ENCODE peak calls at places on chromosomes 6 and 20, in nine cellular contexts. Z, H, P, W, Y, G, A, L and T are unnamed samples.

GRCh38 chr6:89596484-89596883 is 42.1 kb downstream of the LYRM2 start:
- DNase-seq in L (no peak), A (no peak), G (no peak), H (no peak), W (no peak), Y (no peak), P (no peak), Z (no peak), T (peak; percentile 39)

GRCh38 chr6:39217177-39217864 is 12.0 kb downstream of the KCNK5 start:
- DNase-seq in L (no peak), W (no peak), Z (peak; percentile 51), A (peak; percentile 83), H (no peak), P (peak; percentile 39), G (no peak), Y (no peak), T (peak; percentile 17)

GRCh38 chr6:142845624-142846458 is 99.1 kb downstream of the HIVEP2 start:
- DNase-seq in G (peak; percentile 83), P (no peak), H (peak; percentile 91), Z (peak; percentile 84), Y (peak; percentile 78), A (peak; percentile 91), W (peak; percentile 61), L (peak; percentile 70), T (peak; percentile 71)

GRCh38 chr20:38246357-38247165 is 14.0 kb downstream of the KIAA1755 start:
- DNase-seq in P (no peak), A (no peak), Y (peak; percentile 28), L (no peak), Z (no peak), W (no peak), G (no peak), H (peak; percentile 92), T (no peak)

GRCh38 chr6:108071736-108072276 is 2.7 kb downstream of the OSTM1 start:
- DNase-seq in W (no peak), L (no peak), A (no peak), P (no peak), Z (no peak), Y (no peak), G (no peak), H (no peak), T (no peak)

GRCh38 chr20:47428851-47429336 is 72.4 kb upstream of the ZMYND8 start:
- DNase-seq in L (no peak), Z (no peak), H (no peak), Y (no peak), P (no peak), G (no peak), W (no peak), A (no peak), T (no peak)

GRCh38 chr20:18513208-18513607 is 5.5 kb downstream of the SEC23B start:
- DNase-seq in Y (no peak), W (no peak), H (no peak), P (no peak), Z (no peak), A (no peak), L (no peak), G (no peak), T (no peak)

GRCh38 chr6:364609-365540 is 26.7 kb upstream of the IRF4 start:
- DNase-seq in W (no peak), H (peak; percentile 63), G (no peak), Z (no peak), A (no peak), P (no peak), L (no peak), Y (no peak), T (no peak)

GRCh38 chr6:116386581-116387299 is 16.0 kb downstream of the DSE start:
- DNase-seq in L (no peak), H (no peak), W (no peak), P (peak; percentile 9), Y (no peak), Z (no peak), A (no peak), G (no peak), T (peak; percentile 32)

GRCh38 chr20:54040528-54040927 is 29.9 kb downstream of the BCAS1 start:
- DNase-seq in P (no peak), Y (no peak), H (no peak), W (no peak), Z (no peak), L (no peak), G (no peak), A (no peak), T (peak; percentile 16)

GRCh38 chr20:50726955-50727791 is 4.2 kb upstream of the PARD6B start:
- DNase-seq in L (no peak), P (no peak), H (no peak), G (no peak), W (no peak), Z (no peak), A (no peak), Y (no peak), T (no peak)

GRCh38 chr6:34189806-34190503 is 44.1 kb upstream of the GRM4 start:
- DNase-seq in P (no peak), G (peak; percentile 63), A (no peak), W (peak; percentile 72), Z (no peak), Y (no peak), L (no peak), H (no peak), T (no peak)

GRCh38 chr6:64146094-64146493 is 510.5 kb downstream of the PHF3 start:
- DNase-seq in W (no peak), L (no peak), G (no peak), H (no peak), Y (no peak), P (no peak), Z (no peak), A (no peak), T (no peak)

GRCh38 chr6:137044366-137045220 is at the start of gene IL20RA:
- DNase-seq in P (peak; percentile 4), Z (peak; percentile 54), W (no peak), Y (no peak), H (peak; percentile 69), L (peak; percentile 87), A (no peak), G (no peak), T (no peak)

GRCh38 chr6:150395388-150396009 is 26.7 kb downstream of the IYD start:
- DNase-seq in W (peak; percentile 34), A (peak; percentile 65), Y (no peak), G (no peak), H (no peak), P (peak; percentile 47), L (peak; percentile 43), Z (no peak), T (peak; percentile 82)

GRCh38 chr6:160260283-160261119 is 1.9 kb upstream of the SLC22A2 start:
- DNase-seq in A (no peak), H (no peak), G (no peak), P (no peak), W (no peak), Z (no peak), L (no peak), Y (no peak), T (no peak)

DNA sequence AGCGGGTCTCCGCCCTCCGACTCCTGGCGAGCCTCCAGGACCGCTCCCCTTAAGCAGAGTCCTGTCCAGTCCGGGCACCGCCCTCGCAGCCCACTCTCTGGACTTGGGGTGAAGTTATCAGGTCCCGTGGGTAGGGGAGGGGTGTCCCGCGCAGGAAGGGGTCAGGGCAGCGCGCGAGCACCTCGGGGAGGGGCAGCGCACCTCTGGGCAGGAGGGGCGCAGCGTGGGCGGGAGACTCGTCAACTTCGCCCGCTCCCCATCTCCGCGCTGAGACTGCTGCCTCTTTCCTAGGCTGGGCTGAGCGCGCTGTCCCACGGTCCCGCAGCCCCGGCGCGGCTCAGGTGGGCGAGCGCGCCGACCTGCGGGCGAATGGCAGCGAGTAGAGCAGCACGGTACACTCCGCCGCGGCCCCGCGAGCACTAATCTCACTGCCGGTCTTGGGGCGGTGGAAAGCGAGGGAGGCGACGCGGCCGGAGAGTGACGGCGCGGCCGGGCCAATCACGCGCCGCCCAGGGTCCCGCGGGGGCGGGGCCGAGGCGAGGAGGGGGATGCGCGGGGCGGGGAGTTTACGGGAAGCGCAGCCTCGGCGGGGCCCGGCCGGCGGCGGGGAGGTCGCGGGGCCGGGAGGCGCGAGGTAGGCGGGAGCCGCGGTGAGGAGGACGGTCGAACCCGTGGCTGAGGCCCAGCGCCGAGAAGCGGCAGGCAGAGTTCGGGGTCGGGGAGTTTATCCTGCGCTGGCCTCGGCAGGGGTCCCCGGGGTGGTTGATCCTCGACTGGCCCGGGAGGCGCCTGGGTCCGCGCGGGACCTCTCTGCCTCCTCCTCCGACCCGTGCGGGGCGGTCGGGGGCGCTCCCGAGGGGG is at the start of gene MAN1A1:
- DNase-seq in G (peak; percentile 93), Z (peak; percentile 90), W (peak; percentile 91), Y (peak; percentile 88), L (peak; percentile 99), H (peak; percentile 96), A (peak; percentile 92), P (peak; percentile 62), T (peak; percentile 82)
- H3K27ac ChIP-seq in G (peak within 1 kb of the TSS; percentile 99), Z (peak within 1 kb of the TSS; percentile 96), W (peak within 1 kb of the TSS; percentile 94), Y (peak within 1 kb of the TSS; percentile 93), L (peak within 1 kb of the TSS; percentile 86), H (peak within 1 kb of the TSS; percentile 98), A (peak within 1 kb of the TSS; percentile 93), P (peak within 1 kb of the TSS; percentile 62), T (no peak within 1 kb of the TSS)

GRCh38 chr6:106103728-106104109 is 17.6 kb downstream of the PRDM1 start:
- DNase-seq in H (no peak), A (peak; percentile 51), Z (peak; percentile 57), P (no peak), Y (no peak), W (peak; percentile 73), L (no peak), G (no peak), T (no peak)
- H3K4me3 ChIP-seq in H (no peak overlapping the region), A (peak overlapping the region; percentile 2), Z (peak overlapping the region; percentile 28), P (no peak overlapping the region), Y (no peak overlapping the region), W (peak overlapping the region; percentile 53), L (no peak overlapping the region), G (peak overlapping the region; percentile 38), T (no peak overlapping the region)

GRCh38 chr6:44115866-44116265 is 11.4 kb downstream of the MRPL14 start:
- DNase-seq in G (no peak), P (no peak), W (no peak), Z (no peak), H (no peak), Y (no peak), L (no peak), A (no peak), T (no peak)

GRCh38 chr6:44110966-44111365 is 16.3 kb downstream of the MRPL14 start:
- DNase-seq in G (no peak), P (no peak), W (no peak), Z (no peak), A (no peak), H (no peak), Y (no peak), L (no peak), T (no peak)

GRCh38 chr6:44110005-44110681 is 17.1 kb downstream of the MRPL14 start:
- DNase-seq in G (no peak), P (no peak), L (no peak), Y (no peak), H (no peak), W (no peak), Z (no peak), A (no peak), T (no peak)

GRCh38 chr6:44111434-44112417 is 15.5 kb downstream of the MRPL14 start:
- DNase-seq in G (no peak), W (no peak), A (no peak), Z (no peak), P (no peak), L (no peak), Y (no peak), H (no peak), T (no peak)

GRCh38 chr6:44113396-44113795 is 13.9 kb downstream of the MRPL14 start:
- DNase-seq in Z (no peak), P (peak; percentile 18), W (no peak), H (no peak), Y (no peak), A (no peak), L (peak; percentile 31), G (no peak), T (no peak)
- TF ChIP-seq CTCF in Z (no peak), P (no peak), W (peak; percentile 22), H (no peak), Y (peak; percentile 13), A (no peak), L (peak; percentile 40), G (no peak), T (peak; percentile 15)

GRCh38 chr6:158464483-158464882 is 95.4 kb upstream of the TMEM181 start:
- DNase-seq in G (no peak), Y (no peak), L (no peak), H (no peak), Z (no peak), P (no peak), W (no peak), A (no peak), T (no peak)
- H3K27ac ChIP-seq in G (no peak overlapping the region), Y (no peak overlapping the region), L (no peak overlapping the region), H (no peak overlapping the region), Z (no peak overlapping the region), P (no peak overlapping the region), W (no peak overlapping the region), A (no peak overlapping the region), T (no peak overlapping the region)